ENCODE peak calls at places on chromosomes 11 and 22, in four cellular contexts. X, I, T and B are unnamed samples.

GRCh38 chr11:102561636-102562035 is 31.1 kb upstream of the MMP7 start:
- DNase-seq in X (no peak), I (no peak), T (no peak), B (no peak)

GRCh38 chr11:134524876-134525845 is 113.1 kb upstream of the B3GAT1 start:
- DNase-seq in X (no peak), I (peak; percentile 2), T (no peak), B (no peak)

GRCh38 chr11:115368616-115369015 is 135.6 kb downstream of the CADM1 start:
- DNase-seq in X (no peak), I (no peak), T (no peak), B (no peak)

GRCh38 chr11:127252321-127252720 is 251.8 kb upstream of the KIRREL3 start:
- DNase-seq in X (no peak), I (no peak), T (no peak), B (no peak)

GRCh38 chr11:106624377-106624776 is 393.9 kb downstream of the GUCY1A2 start:
- DNase-seq in X (no peak), I (no peak), T (peak; percentile 54), B (no peak)

GRCh38 chr11:73951797-73952196 is 971 bp downstream of the DNAJB13 start:
- DNase-seq in X (no peak), I (no peak), T (peak; percentile 66), B (no peak)

GRCh38 chr22:29306830-29307657 is 594 bp downstream of the GAS2L1 start:
- DNase-seq in X (peak; percentile 86), I (peak; percentile 85), T (peak; percentile 80), B (peak; percentile 19)

GRCh38 chr11:111976614-111977140 is 39.5 kb downstream of the DIXDC1 start:
- DNase-seq in X (no peak), I (no peak), T (peak; percentile 33), B (no peak)

GRCh38 chr11:1453611-1454386 is 32.8 kb downstream of the MOB2 start:
- DNase-seq in X (peak; percentile 69), I (peak; percentile 66), T (peak; percentile 23), B (peak; percentile 25)

GRCh38 chr22:46659791-46660186 is 39.6 kb downstream of the GRAMD4 start:
- DNase-seq in X (no peak), I (no peak), T (no peak), B (no peak)

GRCh38 chr11:64851831-64852337 is 7.4 kb upstream of the CDC42BPG start:
- DNase-seq in X (no peak), I (peak; percentile 62), T (no peak), B (no peak)

GRCh38 chr11:131684111-131685060 is 314.0 kb downstream of the NTM start:
- DNase-seq in X (peak; percentile 9), I (no peak), T (no peak), B (no peak)

GRCh38 chr11:131686836-131687235 is 316.4 kb downstream of the NTM start:
- DNase-seq in X (peak; percentile 13), I (no peak), T (no peak), B (no peak)

GRCh38 chr11:131687291-131688055 is 317.1 kb downstream of the NTM start:
- DNase-seq in X (peak; percentile 10), I (no peak), T (no peak), B (no peak)

GRCh38 chr11:131685206-131685605 is 314.8 kb downstream of the NTM start:
- DNase-seq in X (peak; percentile 6), I (no peak), T (no peak), B (no peak)

GRCh38 chr11:131685906-131686305 is 315.5 kb downstream of the NTM start:
- DNase-seq in X (no peak), I (no peak), T (no peak), B (no peak)
- H3K27ac ChIP-seq in X (no peak overlapping the region), I (no peak overlapping the region), T (no peak overlapping the region), B (no peak overlapping the region)

DNA sequence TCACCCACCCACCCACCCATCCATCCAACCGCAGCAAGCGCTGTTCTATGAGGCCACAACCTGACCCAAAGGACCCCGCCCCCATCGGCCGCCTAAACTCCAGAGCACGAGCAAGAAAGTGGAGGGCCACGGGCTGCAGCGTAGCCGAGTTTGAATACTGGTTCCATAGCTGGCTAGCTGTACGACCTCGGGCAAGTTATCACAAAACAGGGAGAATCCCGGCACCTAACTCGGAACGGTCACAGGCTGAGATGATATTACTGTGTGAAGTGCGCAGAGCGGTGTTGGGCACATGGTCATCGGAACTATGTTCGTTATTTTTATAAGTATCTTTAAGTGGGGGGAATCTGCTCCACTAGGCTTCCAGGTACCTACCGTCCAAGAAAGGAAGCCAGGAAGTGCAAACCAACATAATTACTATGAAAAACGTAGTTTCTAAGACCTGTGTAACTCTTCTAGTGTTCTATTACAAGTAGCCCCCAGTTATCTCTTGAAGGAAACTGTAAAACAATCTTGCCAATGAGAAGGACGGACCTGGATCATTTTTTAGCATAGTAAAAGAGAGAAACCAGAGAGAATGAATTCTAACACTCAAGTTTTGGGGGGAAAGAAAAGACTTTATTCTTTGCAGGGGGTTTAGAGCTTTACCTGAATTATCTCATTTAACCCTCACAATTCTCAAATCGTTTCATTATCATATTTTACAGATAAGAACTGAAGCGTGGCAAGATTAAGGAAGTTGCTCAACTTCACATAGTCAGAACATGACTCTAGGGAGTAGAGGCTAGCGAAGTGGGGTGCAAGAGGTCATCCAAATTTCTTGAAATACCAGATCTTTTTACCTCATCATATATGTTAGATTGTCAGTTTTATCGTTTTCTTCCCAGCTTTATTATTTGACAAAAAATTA is 671 bp upstream of the BUD13 start:
- DNase-seq in X (no peak), I (no peak), T (no peak), B (no peak)
- H3K27ac ChIP-seq in X (peak overlapping the region; percentile 80), I (peak overlapping the region; percentile 94), T (peak overlapping the region; percentile 39), B (peak overlapping the region; percentile 95)

DNA sequence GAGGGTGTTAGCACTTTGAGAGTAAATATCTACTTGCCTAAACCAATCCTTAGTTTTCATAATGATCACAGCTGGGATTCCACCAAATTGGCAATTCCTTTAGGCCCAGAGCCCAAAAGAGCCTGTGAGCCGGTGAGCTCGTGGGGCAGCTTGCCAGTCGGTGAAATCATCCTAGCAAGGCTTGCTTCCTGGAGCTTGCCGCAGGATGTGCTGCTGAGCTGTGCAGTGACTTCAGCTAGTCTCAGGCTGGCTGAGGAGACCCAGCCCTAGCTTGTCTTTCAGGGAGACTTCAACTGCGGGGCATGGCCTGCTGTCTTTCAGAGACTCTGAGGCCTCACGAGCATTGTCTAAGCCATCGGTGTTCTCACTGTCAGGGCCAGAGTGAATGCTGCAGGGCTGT is 73.6 kb upstream of the SUSD2 start:
- DNase-seq in X (peak; percentile 56), I (peak; percentile 71), T (peak; percentile 37), B (no peak)
- H3K27ac ChIP-seq in X (no peak overlapping the region), I (peak overlapping the region; percentile 63), T (no peak overlapping the region), B (no peak overlapping the region)

GRCh38 chr11:2704356-2704755 is 4.6 kb upstream of the KCNQ1OT1 start:
- DNase-seq in X (no peak), I (no peak), T (no peak), B (no peak)
- H3K27ac ChIP-seq in X (no peak overlapping the region), I (no peak overlapping the region), T (no peak overlapping the region), B (no peak overlapping the region)

GRCh38 chr22:48488611-48489456 is 1338.8 kb downstream of the BRD1 start:
- DNase-seq in X (no peak), I (no peak), T (no peak), B (no peak)

GRCh38 chr22:48491451-48491941 is 1336.2 kb downstream of the BRD1 start:
- DNase-seq in X (no peak), I (no peak), T (no peak), B (no peak)

GRCh38 chr22:48490513-48491411 is 1336.9 kb downstream of the BRD1 start:
- DNase-seq in X (no peak), I (no peak), T (no peak), B (no peak)

GRCh38 chr22:48488149-48488551 is 1339.5 kb downstream of the BRD1 start:
- DNase-seq in X (no peak), I (no peak), T (no peak), B (no peak)

DNA sequence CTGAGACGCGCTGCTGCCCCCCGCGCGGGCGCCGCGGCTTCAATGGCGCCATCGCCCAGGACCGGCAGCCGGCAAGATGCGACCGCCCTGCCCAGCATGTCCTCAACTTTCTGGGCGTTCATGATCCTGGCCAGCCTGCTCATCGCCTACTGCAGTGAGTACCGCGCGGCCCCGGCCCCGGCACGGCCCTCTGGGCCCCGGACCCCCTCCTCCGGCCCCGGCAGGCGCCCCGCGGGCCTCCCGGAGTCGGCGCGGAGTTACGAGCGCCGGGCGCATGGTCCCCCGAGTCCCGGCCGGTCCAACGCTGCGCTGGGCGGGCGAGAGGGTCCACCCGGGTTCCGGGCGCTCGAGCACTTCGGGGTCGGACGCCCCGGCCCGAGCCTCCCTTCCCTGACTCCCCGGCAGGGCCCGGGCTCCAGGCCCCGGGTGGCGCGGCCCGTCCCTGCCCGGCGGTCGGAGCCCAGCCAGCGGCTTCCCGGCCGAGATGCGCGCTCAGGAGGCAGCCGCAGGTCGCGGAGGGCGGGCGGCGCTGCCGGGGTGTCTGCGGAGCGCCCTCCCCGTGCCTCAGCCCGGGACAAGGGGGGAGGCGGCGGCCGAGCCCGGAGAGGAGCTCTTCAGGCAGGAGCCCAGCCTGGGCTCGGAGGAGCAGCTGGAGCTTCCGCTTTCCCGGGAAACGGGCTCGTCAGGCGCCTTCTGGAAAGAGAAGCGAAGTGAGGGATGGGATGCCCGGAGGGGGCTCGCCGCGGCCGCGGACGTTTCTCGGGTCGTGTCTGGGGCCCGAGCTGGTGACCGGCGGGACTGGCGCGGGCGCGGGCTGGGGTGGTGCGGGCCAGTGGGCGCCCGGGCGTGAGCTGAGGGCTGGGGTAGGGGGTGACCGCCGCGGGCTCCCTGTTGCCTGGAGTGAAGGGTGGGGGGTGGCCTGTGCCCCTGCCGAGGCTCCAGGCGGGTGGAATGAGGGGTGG is 1337.8 kb downstream of the BRD1 start:
- DNase-seq in X (no peak), I (no peak), T (no peak), B (no peak)
- H3K27ac ChIP-seq in X (no peak overlapping the region), I (no peak overlapping the region), T (no peak overlapping the region), B (no peak overlapping the region)

GRCh38 chr11:124760806-124761205 is 1.3 kb downstream of the ESAM start:
- DNase-seq in X (no peak), I (no peak), T (no peak), B (no peak)
- H3K27ac ChIP-seq in X (peak overlapping the region; percentile 77), I (peak overlapping the region; percentile 83), T (no peak overlapping the region), B (no peak overlapping the region)

DNA sequence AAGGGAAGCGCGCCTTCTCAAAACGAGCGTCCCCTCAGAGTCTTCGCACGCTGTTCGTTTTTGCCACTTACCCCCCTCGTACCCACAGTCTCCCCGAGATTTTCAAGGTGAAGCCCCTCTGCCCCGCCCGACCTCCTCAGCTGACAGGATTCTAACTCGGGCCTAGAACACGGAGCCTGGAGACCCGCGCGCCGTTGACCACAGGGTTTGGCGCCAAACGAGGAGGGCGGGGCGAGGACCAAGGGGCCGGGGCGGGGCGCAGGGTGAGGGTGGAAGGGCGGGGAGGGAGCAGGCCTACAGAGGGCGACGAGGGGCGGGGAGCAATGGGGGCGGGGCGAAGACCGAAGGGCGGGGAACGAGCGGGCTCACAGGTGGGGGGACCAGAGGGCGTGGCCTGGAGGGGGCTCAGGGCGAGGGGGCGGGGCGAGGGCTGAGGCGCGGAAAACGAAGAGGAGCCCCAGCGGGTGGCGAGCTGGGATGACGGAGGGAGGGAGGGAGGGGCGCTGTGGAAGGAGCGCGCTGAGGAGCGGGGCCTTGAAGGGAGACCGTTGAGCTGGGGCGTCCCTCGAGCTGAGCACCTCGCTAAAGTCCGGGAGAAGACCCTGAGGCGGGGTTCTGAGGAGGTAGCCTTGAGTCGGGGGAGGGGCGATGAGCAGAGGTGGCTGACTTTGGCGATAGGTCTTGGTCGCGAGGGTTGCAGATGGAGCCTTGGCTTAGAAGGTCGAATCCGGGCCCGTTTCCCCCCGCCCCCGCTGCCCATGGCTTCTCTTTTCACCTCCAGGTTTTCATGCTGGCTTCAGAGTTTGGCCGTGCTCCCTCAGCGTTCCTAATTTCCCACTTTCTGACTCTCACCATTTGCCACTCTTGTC is at the start of gene DMC1:
- DNase-seq in X (peak; percentile 98), I (peak; percentile 96), T (peak; percentile 77), B (peak; percentile 95)
- H3K27ac ChIP-seq in X (no peak within 1 kb of the TSS), I (peak within 1 kb of the TSS; percentile 77), T (no peak within 1 kb of the TSS), B (peak within 1 kb of the TSS; percentile 54)